ENCODE peak calls at places on chromosomes 1 and 21, in eight cellular contexts. M, C, H, Q, T, O, I and Z are unnamed samples.

GRCh38 chr21:38596264-38597042 is 98.2 kb upstream of the ERG start:
- DNase-seq in T (no peak), M (no peak), C (peak), O (peak), I (no peak), H (no peak), Q (no peak), Z (peak)

GRCh38 chr1:32372149-32372756 is 9.9 kb downstream of the TSSK3 start:
- DNase-seq in H (no peak), O (no peak), C (no peak), M (no peak), Q (no peak), T (peak), I (no peak), Z (no peak)

GRCh38 chr1:152886090-152886489 is 8.0 kb downstream of the SMCP start:
- DNase-seq in C (no peak), H (no peak), T (no peak), M (no peak), I (no peak), Q (no peak), O (no peak), Z (peak)

GRCh38 chr1:147479864-147480564 is 61.3 kb upstream of the BCL9 start:
- DNase-seq in C (no peak), I (no peak), T (no peak), M (no peak), O (no peak), H (no peak), Q (no peak), Z (no peak)

GRCh38 chr1:179706339-179706941 is 36.7 kb upstream of the FAM163A start:
- DNase-seq in T (peak), C (peak), O (peak), M (peak), H (peak), Q (peak), I (peak), Z (peak)

GRCh38 chr1:114756949-114757454 is 782 bp downstream of the CSDE1 start:
- DNase-seq in M (peak), O (peak), C (peak), Q (no peak), T (no peak), H (no peak), I (peak), Z (peak)

GRCh38 chr1:82565146-82565545 is 764.4 kb downstream of the ADGRL2 start:
- DNase-seq in M (peak), Q (no peak), H (no peak), T (no peak), C (peak), I (peak), O (peak), Z (peak)

GRCh38 chr1:245873068-245873467 is 634.0 kb downstream of the SMYD3 start:
- DNase-seq in T (no peak), H (no peak), O (no peak), C (no peak), Q (no peak), M (no peak), I (no peak), Z (no peak)

GRCh38 chr1:186189156-186189555 is 185.9 kb downstream of the TPR start:
- DNase-seq in I (no peak), T (no peak), H (no peak), O (no peak), Q (no peak), C (no peak), M (no peak), Z (no peak)

GRCh38 chr1:208179303-208179702 is 64.9 kb downstream of the PLXNA2 start:
- DNase-seq in T (no peak), Q (no peak), M (no peak), H (no peak), C (peak), I (no peak), O (no peak), Z (no peak)

GRCh38 chr1:20290624-20291597 is at the start of gene VWA5B1:
- DNase-seq in T (no peak), H (no peak), I (no peak), Q (no peak), C (peak), M (no peak), O (no peak), Z (no peak)

GRCh38 chr1:46558141-46558963 is 6.9 kb upstream of the KNCN start:
- DNase-seq in Q (no peak), M (no peak), H (no peak), I (no peak), T (no peak), O (no peak), C (no peak), Z (no peak)

GRCh38 chr21:37219766-37220432 is 47.2 kb downstream of the VPS26C start:
- DNase-seq in O (no peak), Q (no peak), H (no peak), T (peak), C (peak), I (no peak), M (no peak), Z (no peak)

GRCh38 chr1:82449671-82450070 is 648.9 kb downstream of the ADGRL2 start:
- DNase-seq in M (no peak), Q (no peak), H (no peak), I (peak), C (peak), O (no peak), T (no peak), Z (peak)

GRCh38 chr1:169466259-169467230 is 19.2 kb downstream of the SLC19A2 start:
- DNase-seq in Q (no peak), I (peak), M (peak), C (peak), H (no peak), T (peak), O (peak), Z (peak)

GRCh38 chr1:19894218-19894617 is 12.0 kb downstream of the OTUD3 start:
- DNase-seq in O (no peak), C (peak), M (peak), I (no peak), Q (no peak), H (no peak), T (no peak), Z (peak)

GRCh38 chr1:192810253-192810880 is 1.5 kb downstream of the RGS2 start:
- DNase-seq in Q (no peak), M (no peak), H (no peak), I (no peak), C (peak), O (no peak), T (peak), Z (no peak)

GRCh38 chr1:226677121-226678020 is 61.7 kb downstream of the ITPKB start:
- DNase-seq in C (peak), T (peak), I (peak), O (peak), H (peak), M (peak), Q (peak), Z (peak)

GRCh38 chr1:83799474-83800085 is 199.4 kb downstream of the TTLL7 start:
- DNase-seq in O (no peak), Q (peak), I (no peak), H (no peak), C (peak), M (no peak), T (no peak), Z (no peak)

GRCh38 chr1:45491464-45492260 is 699 bp upstream of the TESK2 start:
- DNase-seq in O (no peak), H (no peak), M (no peak), Q (no peak), T (no peak), C (no peak), I (no peak), Z (no peak)

GRCh38 chr1:174659823-174660222 is 212.1 kb downstream of the GPR52 start:
- DNase-seq in Q (no peak), T (no peak), M (peak), I (peak), O (peak), H (no peak), C (peak), Z (peak)

GRCh38 chr1:162360237-162360873 is 16.3 kb downstream of the SPATA46 start:
- DNase-seq in H (no peak), M (no peak), T (no peak), C (no peak), O (no peak), Q (no peak), I (no peak), Z (no peak)

GRCh38 chr1:94926365-94926914 is 470 bp downstream of the CNN3 start:
- DNase-seq in M (no peak), O (peak), I (peak), Q (peak), H (peak), C (peak), T (peak), Z (peak)